ENCODE peak calls at places on chromosome 14, in seven cellular contexts. M is GM18507, K is Peyer's patch, D is adipocyte, A is M059J, F is AG10803, X is SIG-M5. E is an unnamed sample.

GRCh38 chr14:50783542-50783941 is 47.4 kb downstream of the NIN start:
- DNase-seq in M (no peak), K (no peak), D (no peak), A (no peak), F (no peak), X (no peak), E (no peak)

GRCh38 chr14:73878436-73878835 is 8.2 kb upstream of the ZNF410 start:
- DNase-seq in M (no peak), K (no peak), D (no peak), A (peak), F (no peak), X (no peak), E (no peak)

GRCh38 chr14:67410313-67410712 is 1.7 kb downstream of the PLEK2 start:
- DNase-seq in M (no peak), K (peak), D (no peak), A (no peak), F (no peak), X (no peak), E (no peak)

GRCh38 chr14:68937790-68938514 is 41.1 kb downstream of the ACTN1 start:
- DNase-seq in M (no peak), K (peak), D (peak), A (no peak), F (peak), X (no peak), E (no peak)

GRCh38 chr14:38125484-38125912 is 82.2 kb upstream of the SSTR1 start:
- DNase-seq in M (no peak), K (no peak), D (no peak), A (no peak), F (no peak), X (no peak), E (no peak)

GRCh38 chr14:61342941-61343340 is 21.6 kb downstream of the PRKCH start:
- DNase-seq in M (no peak), K (no peak), D (no peak), A (no peak), F (no peak), X (no peak), E (no peak)

GRCh38 chr14:85248881-85249635 is 280.9 kb upstream of the FLRT2 start:
- DNase-seq in M (no peak), K (no peak), D (peak), A (no peak), F (peak), X (no peak), E (no peak)

GRCh38 chr14:63504628-63505027 is 38.5 kb downstream of the PPP2R5E start:
- DNase-seq in M (no peak), K (no peak), D (peak), A (peak), F (peak), X (no peak), E (no peak)

GRCh38 chr14:69048456-69048855 is 69.4 kb upstream of the ACTN1 start:
- DNase-seq in M (no peak), K (no peak), D (peak), A (peak), F (no peak), X (no peak), E (no peak)

GRCh38 chr14:101197595-101198397 is 294.3 kb upstream of the RTL1 start:
- DNase-seq in M (no peak), K (peak), D (no peak), A (no peak), F (no peak), X (no peak), E (no peak)

GRCh38 chr14:106844608-106845285 is 1318.4 kb downstream of the TMEM121 start:
- DNase-seq in M (no peak), K (peak), D (no peak), A (no peak), F (no peak), X (no peak), E (no peak)

GRCh38 chr14:81268016-81268416 is 47.3 kb upstream of the GTF2A1 start:
- DNase-seq in M (no peak), K (no peak), D (no peak), A (peak), F (no peak), X (no peak), E (no peak)

GRCh38 chr14:52155656-52156213 is 86.9 kb upstream of the NID2 start:
- DNase-seq in M (no peak), K (no peak), D (no peak), A (no peak), F (no peak), X (no peak), E (no peak)

GRCh38 chr14:99395904-99396530 is 84.6 kb downstream of the SETD3 start:
- DNase-seq in M (no peak), K (no peak), D (no peak), A (peak), F (peak), X (no peak), E (no peak)

GRCh38 chr14:82755923-82756322 is 1222.3 kb upstream of the SEL1L start:
- DNase-seq in M (no peak), K (no peak), D (no peak), A (no peak), F (no peak), X (no peak), E (no peak)

GRCh38 chr14:102927346-102927877 is 4.9 kb downstream of the AMN start:
- DNase-seq in M (no peak), K (peak), D (no peak), A (no peak), F (no peak), X (no peak), E (no peak)

GRCh38 chr14:42028607-42029006 is 421.9 kb downstream of the LRFN5 start:
- DNase-seq in M (no peak), K (no peak), D (no peak), A (no peak), F (no peak), X (no peak), E (no peak)

GRCh38 chr14:21070083-21070609 is at the start of gene ARHGEF40:
- DNase-seq in M (no peak), K (peak), D (peak), A (peak), F (peak), X (no peak), E (no peak)

GRCh38 chr14:67357583-67358354 is 1.8 kb downstream of the ATP6V1D start:
- DNase-seq in M (no peak), K (no peak), D (no peak), A (no peak), F (peak), X (no peak), E (no peak)

GRCh38 chr14:68235011-68235410 is 415.4 kb downstream of the RAD51B start:
- DNase-seq in M (no peak), K (no peak), D (no peak), A (peak), F (no peak), X (no peak), E (no peak)

GRCh38 chr14:38042356-38042755 is 165.3 kb upstream of the SSTR1 start:
- DNase-seq in M (no peak), K (no peak), D (peak), A (peak), F (peak), X (no peak), E (no peak)

GRCh38 chr14:24612186-24612585 is 2.7 kb upstream of the GZMH start:
- DNase-seq in M (no peak), K (no peak), D (no peak), A (no peak), F (no peak), X (no peak), E (no peak)

GRCh38 chr14:105475916-105476845 is 1.6 kb downstream of the CRIP2 start:
- DNase-seq in M (no peak), K (no peak), D (no peak), A (peak), F (peak), X (no peak), E (no peak)

GRCh38 chr14:21525571-21525970 is 575 bp downstream of the SALL2 start:
- DNase-seq in M (no peak), K (no peak), D (peak), A (no peak), F (no peak), X (no peak), E (no peak)

GRCh38 chr14:64879635-64880381 is at the start of gene SPTB:
- DNase-seq in M (peak), K (peak), D (peak), A (peak), F (no peak), X (no peak), E (peak)

GRCh38 chr14:31827325-31827724 is 249.8 kb upstream of the ARHGAP5 start:
- DNase-seq in M (no peak), K (no peak), D (no peak), A (no peak), F (no peak), X (no peak), E (no peak)

GRCh38 chr14:77240336-77240915 is 30.6 kb downstream of the NGB start:
- DNase-seq in M (no peak), K (no peak), D (no peak), A (no peak), F (no peak), X (no peak), E (no peak)

GRCh38 chr14:37195327-37195726 is 2.4 kb upstream of the MIPOL1 start:
- DNase-seq in M (no peak), K (no peak), D (no peak), A (peak), F (peak), X (no peak), E (no peak)

GRCh38 chr14:69612014-69612758 is 790 bp downstream of the SUSD6 start:
- DNase-seq in M (no peak), K (peak), D (peak), A (peak), F (peak), X (no peak), E (no peak)

GRCh38 chr14:91219505-91220389 is 24.8 kb downstream of the GPR68 start:
- DNase-seq in M (no peak), K (no peak), D (no peak), A (no peak), F (no peak), X (no peak), E (no peak)

GRCh38 chr14:91570021-91570420 is 59.9 kb upstream of the PPP4R3A start:
- DNase-seq in M (no peak), K (no peak), D (no peak), A (no peak), F (no peak), X (no peak), E (no peak)